ENCODE peak calls at places on chromosomes 13 and 19, in seven cellular contexts. One of them, this sample, is unnamed. For H3K36me3, the result is how much of the 10 kb centered on the place peaks cover.

GRCh38 chr19:46481187-46481586 is 9.8 kb upstream of the PNMA8A start:
- DNase-seq in body of pancreas: no peak
- DNase-seq in endodermal cell: no peak
- DNase-seq in stomach: no peak
- DNase-seq in fibroblast of lung: peak
- DNase-seq in heart left ventricle: no peak
- DNase-seq in lower lobe of right lung: no peak
- DNase-seq in this sample: no peak

GRCh38 chr13:43127827-43128226 is 104.4 kb downstream of the DNAJC15 start:
- DNase-seq in body of pancreas: no peak
- DNase-seq in endodermal cell: no peak
- DNase-seq in stomach: no peak
- DNase-seq in fibroblast of lung: no peak
- DNase-seq in heart left ventricle: no peak
- DNase-seq in lower lobe of right lung: no peak
- DNase-seq in this sample: no peak

GRCh38 chr19:48925240-48925843 is 8.2 kb upstream of the DHDH start:
- DNase-seq in body of pancreas: no peak
- DNase-seq in endodermal cell: no peak
- DNase-seq in stomach: no peak
- DNase-seq in fibroblast of lung: peak
- DNase-seq in heart left ventricle: no peak
- DNase-seq in lower lobe of right lung: no peak
- DNase-seq in this sample: no peak

GRCh38 chr13:112712451-112712881 is 22.6 kb downstream of the ATP11A start:
- DNase-seq in body of pancreas: no peak
- DNase-seq in endodermal cell: no peak
- DNase-seq in stomach: no peak
- DNase-seq in fibroblast of lung: no peak
- DNase-seq in heart left ventricle: peak
- DNase-seq in lower lobe of right lung: no peak
- DNase-seq in this sample: no peak

GRCh38 chr13:77492982-77493381 is 42.5 kb upstream of the SCEL start:
- DNase-seq in body of pancreas: peak
- DNase-seq in endodermal cell: no peak
- DNase-seq in stomach: no peak
- DNase-seq in fibroblast of lung: peak
- DNase-seq in heart left ventricle: no peak
- DNase-seq in lower lobe of right lung: no peak
- DNase-seq in this sample: no peak

GRCh38 chr19:27393591-27393990 is 1819.4 kb downstream of the UQCRFS1 start:
- DNase-seq in body of pancreas: no peak
- DNase-seq in endodermal cell: no peak
- DNase-seq in stomach: no peak
- DNase-seq in fibroblast of lung: no peak
- DNase-seq in heart left ventricle: no peak
- DNase-seq in lower lobe of right lung: no peak
- DNase-seq in this sample: no peak

GRCh38 chr13:109494955-109495354 is 291.4 kb downstream of the IRS2 start:
- DNase-seq in body of pancreas: no peak
- DNase-seq in endodermal cell: no peak
- DNase-seq in stomach: no peak
- DNase-seq in fibroblast of lung: peak
- DNase-seq in heart left ventricle: no peak
- DNase-seq in lower lobe of right lung: no peak
- DNase-seq in this sample: no peak

GRCh38 chr13:99357149-99357596 is 50.0 kb upstream of the GPR183 start:
- DNase-seq in body of pancreas: no peak
- DNase-seq in endodermal cell: no peak
- DNase-seq in stomach: no peak
- DNase-seq in fibroblast of lung: peak
- DNase-seq in heart left ventricle: no peak
- DNase-seq in lower lobe of right lung: no peak
- DNase-seq in this sample: no peak

GRCh38 chr13:42486711-42487198 is 87.2 kb upstream of the TNFSF11 start:
- DNase-seq in body of pancreas: no peak
- DNase-seq in endodermal cell: no peak
- DNase-seq in stomach: no peak
- DNase-seq in fibroblast of lung: peak
- DNase-seq in heart left ventricle: no peak
- DNase-seq in lower lobe of right lung: no peak
- DNase-seq in this sample: no peak

GRCh38 chr19:17077447-17078028 is 2.0 kb downstream of the MYO9B start:
- DNase-seq in body of pancreas: no peak
- DNase-seq in endodermal cell: no peak
- DNase-seq in stomach: no peak
- DNase-seq in fibroblast of lung: no peak
- DNase-seq in heart left ventricle: no peak
- DNase-seq in lower lobe of right lung: no peak
- DNase-seq in this sample: no peak

GRCh38 chr13:21894091-21894490 is 223.2 kb downstream of the FGF9 start:
- DNase-seq in body of pancreas: no peak
- DNase-seq in endodermal cell: no peak
- DNase-seq in stomach: no peak
- DNase-seq in fibroblast of lung: no peak
- DNase-seq in heart left ventricle: no peak
- DNase-seq in lower lobe of right lung: no peak
- DNase-seq in this sample: no peak

GRCh38 chr19:29311391-29311790 is 98.4 kb upstream of the UQCRFS1 start:
- DNase-seq in body of pancreas: no peak
- DNase-seq in endodermal cell: peak
- DNase-seq in stomach: no peak
- DNase-seq in fibroblast of lung: no peak
- DNase-seq in heart left ventricle: no peak
- DNase-seq in lower lobe of right lung: no peak
- DNase-seq in this sample: no peak

GRCh38 chr13:112213467-112214245 is 146.7 kb downstream of the SOX1 start:
- DNase-seq in body of pancreas: peak
- DNase-seq in endodermal cell: no peak
- DNase-seq in stomach: peak
- DNase-seq in fibroblast of lung: no peak
- DNase-seq in heart left ventricle: no peak
- DNase-seq in lower lobe of right lung: peak
- DNase-seq in this sample: peak

DNA sequence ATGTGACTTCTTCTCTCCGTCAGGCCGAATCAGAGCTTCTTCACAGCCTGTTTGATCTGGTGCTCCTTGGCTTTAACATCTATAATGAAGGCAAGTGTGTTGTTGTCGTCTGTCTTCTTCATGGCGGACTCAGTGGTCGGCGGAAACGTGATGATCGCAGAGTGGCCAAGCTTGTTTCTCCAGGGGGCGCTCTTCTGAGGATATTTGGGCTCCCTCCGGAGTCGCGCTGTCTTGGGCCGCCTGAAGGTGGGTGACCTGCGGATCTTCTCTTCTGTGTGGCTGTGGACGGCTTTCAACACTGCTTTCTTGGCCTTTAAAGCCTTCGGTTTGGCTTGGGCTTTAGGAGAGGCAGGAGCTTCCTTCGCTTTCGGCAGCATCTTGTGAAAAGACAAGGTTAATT is 9.8 kb downstream of the TPRX1 start:
- DNase-seq in body of pancreas: no peak
- DNase-seq in endodermal cell: peak
- DNase-seq in stomach: no peak
- DNase-seq in fibroblast of lung: no peak
- DNase-seq in heart left ventricle: no peak
- DNase-seq in lower lobe of right lung: no peak
- DNase-seq in this sample: no peak
- TF ChIP-seq CTCF in body of pancreas: no peak
- TF ChIP-seq CTCF in endodermal cell: peak
- TF ChIP-seq CTCF in stomach: no peak
- TF ChIP-seq CTCF in fibroblast of lung: no peak
- TF ChIP-seq CTCF in heart left ventricle: no peak
- TF ChIP-seq CTCF in lower lobe of right lung: no peak
- TF ChIP-seq CTCF in this sample: no peak

GRCh38 chr19:10139952-10140351 is 20.3 kb upstream of the EIF3G start:
- DNase-seq in body of pancreas: no peak
- DNase-seq in endodermal cell: no peak
- DNase-seq in stomach: no peak
- DNase-seq in fibroblast of lung: no peak
- DNase-seq in heart left ventricle: no peak
- DNase-seq in lower lobe of right lung: no peak
- DNase-seq in this sample: no peak
- H3K36me3 ChIP-seq in body of pancreas: under half
- H3K36me3 ChIP-seq in endodermal cell: half or more
- H3K36me3 ChIP-seq in stomach: half or more
- H3K36me3 ChIP-seq in fibroblast of lung: half or more
- H3K36me3 ChIP-seq in heart left ventricle: half or more
- H3K36me3 ChIP-seq in lower lobe of right lung: half or more
- H3K36me3 ChIP-seq in this sample: under half

GRCh38 chr19:7871280-7871529 is 3.0 kb downstream of the PRR36 start:
- DNase-seq in body of pancreas: no peak
- DNase-seq in endodermal cell: no peak
- DNase-seq in stomach: no peak
- DNase-seq in fibroblast of lung: no peak
- DNase-seq in heart left ventricle: no peak
- DNase-seq in lower lobe of right lung: no peak
- DNase-seq in this sample: no peak
- H3K27ac ChIP-seq in body of pancreas: peak
- H3K27ac ChIP-seq in endodermal cell: peak
- H3K27ac ChIP-seq in stomach: no peak
- H3K27ac ChIP-seq in fibroblast of lung: no peak
- H3K27ac ChIP-seq in heart left ventricle: no peak
- H3K27ac ChIP-seq in lower lobe of right lung: no peak
- H3K27ac ChIP-seq in this sample: no peak

DNA sequence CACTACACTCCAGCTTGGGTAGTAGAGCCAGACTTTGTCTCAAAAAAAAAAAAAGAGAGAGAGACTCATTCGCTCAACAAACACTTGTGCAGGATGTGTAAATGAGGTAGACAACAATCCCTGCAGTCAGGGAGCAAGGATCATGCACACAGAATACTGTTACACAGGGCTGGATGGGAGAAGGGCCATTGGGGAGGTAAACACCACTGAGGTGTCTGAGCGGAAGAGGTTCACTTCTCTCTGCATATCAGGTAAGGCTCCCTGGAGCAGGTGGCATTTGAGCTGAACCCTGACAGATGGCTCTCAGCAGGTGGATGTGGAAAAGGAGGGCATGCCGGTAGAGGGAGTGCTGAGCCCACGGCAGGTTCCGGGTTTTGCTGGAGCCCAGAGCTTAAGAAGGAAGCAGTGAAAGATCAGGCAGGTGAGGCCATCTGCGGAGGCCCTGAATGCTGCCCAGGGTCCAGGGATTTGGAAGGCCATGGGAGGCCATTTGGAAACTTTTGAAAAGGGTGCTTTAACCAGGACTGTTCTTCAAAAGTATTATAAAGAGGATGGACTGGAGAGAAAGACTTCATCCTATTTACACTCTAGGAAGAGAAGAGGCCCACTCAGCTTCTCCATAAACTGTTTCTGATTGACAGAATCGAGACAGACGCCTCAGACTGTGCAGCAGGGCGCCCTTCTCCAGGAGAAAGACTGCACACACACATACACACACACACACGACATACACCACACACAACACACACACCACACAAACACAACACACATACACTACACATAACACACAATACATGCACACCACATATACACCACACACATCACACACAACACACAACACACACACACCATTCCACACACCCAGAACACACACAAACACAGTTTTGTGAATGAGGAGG is 199.4 kb downstream of the USP12 start:
- DNase-seq in body of pancreas: peak
- DNase-seq in endodermal cell: peak
- DNase-seq in stomach: peak
- DNase-seq in fibroblast of lung: peak
- DNase-seq in heart left ventricle: no peak
- DNase-seq in lower lobe of right lung: peak
- DNase-seq in this sample: peak
- TF ChIP-seq CTCF in body of pancreas: peak
- TF ChIP-seq CTCF in endodermal cell: peak
- TF ChIP-seq CTCF in stomach: no peak
- TF ChIP-seq CTCF in fibroblast of lung: peak
- TF ChIP-seq CTCF in heart left ventricle: no peak
- TF ChIP-seq CTCF in lower lobe of right lung: peak
- TF ChIP-seq CTCF in this sample: peak

GRCh38 chr19:39479916-39480315 is 722 bp upstream of the TIMM50 start:
- DNase-seq in body of pancreas: no peak
- DNase-seq in endodermal cell: no peak
- DNase-seq in stomach: no peak
- DNase-seq in fibroblast of lung: no peak
- DNase-seq in heart left ventricle: no peak
- DNase-seq in lower lobe of right lung: no peak
- DNase-seq in this sample: no peak

GRCh38 chr19:39481229-39481545 is 549 bp downstream of the TIMM50 start:
- DNase-seq in body of pancreas: no peak
- DNase-seq in endodermal cell: no peak
- DNase-seq in stomach: no peak
- DNase-seq in fibroblast of lung: no peak
- DNase-seq in heart left ventricle: no peak
- DNase-seq in lower lobe of right lung: no peak
- DNase-seq in this sample: no peak

GRCh38 chr19:39480337-39481228 is at the start of gene TIMM50:
- DNase-seq in body of pancreas: peak
- DNase-seq in endodermal cell: peak
- DNase-seq in stomach: peak
- DNase-seq in fibroblast of lung: peak
- DNase-seq in heart left ventricle: peak
- DNase-seq in lower lobe of right lung: peak
- DNase-seq in this sample: peak

GRCh38 chr19:39481676-39482075 is 1.0 kb downstream of the TIMM50 start:
- DNase-seq in body of pancreas: no peak
- DNase-seq in endodermal cell: no peak
- DNase-seq in stomach: no peak
- DNase-seq in fibroblast of lung: no peak
- DNase-seq in heart left ventricle: no peak
- DNase-seq in lower lobe of right lung: no peak
- DNase-seq in this sample: no peak

GRCh38 chr19:39483141-39483540 is 2.5 kb downstream of the TIMM50 start:
- DNase-seq in body of pancreas: no peak
- DNase-seq in endodermal cell: no peak
- DNase-seq in stomach: no peak
- DNase-seq in fibroblast of lung: no peak
- DNase-seq in heart left ventricle: no peak
- DNase-seq in lower lobe of right lung: no peak
- DNase-seq in this sample: no peak
- H3K36me3 ChIP-seq in body of pancreas: under half
- H3K36me3 ChIP-seq in endodermal cell: under half
- H3K36me3 ChIP-seq in stomach: half or more
- H3K36me3 ChIP-seq in fibroblast of lung: under half
- H3K36me3 ChIP-seq in heart left ventricle: under half
- H3K36me3 ChIP-seq in lower lobe of right lung: under half
- H3K36me3 ChIP-seq in this sample: under half

GRCh38 chr13:89883893-89884448 is 1463.5 kb upstream of the MIR17HG start:
- DNase-seq in body of pancreas: no peak
- DNase-seq in endodermal cell: no peak
- DNase-seq in stomach: no peak
- DNase-seq in fibroblast of lung: no peak
- DNase-seq in heart left ventricle: no peak
- DNase-seq in lower lobe of right lung: no peak
- DNase-seq in this sample: no peak
- H3K27ac ChIP-seq in body of pancreas: no peak
- H3K27ac ChIP-seq in endodermal cell: no peak
- H3K27ac ChIP-seq in stomach: no peak
- H3K27ac ChIP-seq in fibroblast of lung: no peak
- H3K27ac ChIP-seq in heart left ventricle: no peak
- H3K27ac ChIP-seq in lower lobe of right lung: no peak
- H3K27ac ChIP-seq in this sample: no peak